ENCODE peak calls at places on chromosome 7, in seven cellular contexts. Q is caudate nucleus, C is occipital lobe, S is NCI-H2107, E is NCI-H1694, N is Ammon's horn, G is iris pigment epithelial cell. H is an unnamed sample.

GRCh38 chr7:300048-300447 is 10.1 kb downstream of the FOXL3 start:
- DNase-seq in Q (no peak), G (no peak), C (no peak), S (no peak), E (no peak), N (no peak), H (no peak)

GRCh38 chr7:82172896-82173295 is 270.7 kb downstream of the CACNA2D1 start:
- DNase-seq in E (no peak), Q (no peak), N (no peak), C (no peak), G (no peak), S (no peak), H (no peak)

GRCh38 chr7:44373418-44373740 is 48.0 kb upstream of the CAMK2B start:
- DNase-seq in C (no peak), G (no peak), E (no peak), Q (no peak), S (no peak), N (no peak), H (no peak)

GRCh38 chr7:21300692-21301091 is 127.2 kb upstream of the SP4 start:
- DNase-seq in E (no peak), G (no peak), S (no peak), Q (no peak), C (no peak), N (no peak), H (peak)

GRCh38 chr7:75734586-75735047 is 4.1 kb downstream of the HIP1 start:
- DNase-seq in N (no peak), Q (no peak), S (no peak), C (no peak), E (no peak), G (peak), H (peak)

GRCh38 chr7:128948976-128949760 is 11.4 kb downstream of the IRF5 start:
- DNase-seq in Q (no peak), N (peak), G (no peak), E (no peak), S (no peak), C (no peak), H (no peak)

GRCh38 chr7:92997144-92997543 is 120.6 kb downstream of the SAMD9 start:
- DNase-seq in Q (no peak), C (no peak), G (no peak), E (no peak), N (no peak), S (no peak), H (no peak)

GRCh38 chr7:11934766-11935165 is 102.8 kb upstream of the THSD7A start:
- DNase-seq in E (no peak), N (no peak), C (no peak), G (no peak), S (no peak), Q (no peak), H (no peak)

GRCh38 chr7:16803881-16804673 is 722 bp downstream of the AGR2 start:
- DNase-seq in E (no peak), S (no peak), C (no peak), G (peak), Q (no peak), N (no peak), H (no peak)

GRCh38 chr7:51731086-51731485 is 414.5 kb upstream of the COBL start:
- DNase-seq in N (no peak), Q (no peak), C (no peak), G (no peak), E (no peak), S (no peak), H (no peak)

GRCh38 chr7:82762880-82763279 is 319.3 kb upstream of the CACNA2D1 start:
- DNase-seq in G (peak), E (no peak), S (no peak), N (no peak), C (no peak), Q (no peak), H (no peak)

GRCh38 chr7:133940368-133940767 is 186.8 kb upstream of the LRGUK start:
- DNase-seq in C (no peak), N (no peak), E (no peak), G (no peak), Q (no peak), S (no peak), H (no peak)

GRCh38 chr7:26117142-26117807 is 34.7 kb upstream of the NFE2L3 start:
- DNase-seq in G (no peak), E (no peak), C (no peak), N (no peak), S (no peak), Q (no peak), H (peak)

GRCh38 chr7:73618538-73618937 is 5.8 kb downstream of the MLXIPL start:
- DNase-seq in N (no peak), E (peak), G (no peak), C (no peak), Q (no peak), S (no peak), H (no peak)

GRCh38 chr7:50347693-50348092 is 43.2 kb downstream of the IKZF1 start:
- DNase-seq in G (no peak), E (no peak), N (no peak), C (no peak), Q (no peak), S (no peak), H (no peak)

GRCh38 chr7:85815511-85815910 is 628.7 kb upstream of the SEMA3D start:
- DNase-seq in N (no peak), Q (no peak), G (no peak), S (no peak), E (peak), C (no peak), H (no peak)

H was measured in K562.